ENCODE peak calls at places on chromosomes 12 and 14, in ten cellular contexts. B is breast epithelium, U is lower leg skin, Q is esophagus squamous epithelium, C is HepG2, X is A549, G is upper lobe of left lung, V is body of pancreas, M is tibial nerve, A is Peyer's patch. Y is an unnamed sample.

GRCh38 chr12:73833746-73834145 is 703.9 kb upstream of the ATXN7L3B start:
- DNase-seq in X (no peak), A (no peak), C (no peak), Q (no peak), U (no peak), M (no peak), V (no peak), G (no peak), B (no peak), Y (no peak)

GRCh38 chr14:103385994-103386491 is 828 bp downstream of the MARK3 start:
- DNase-seq in B (no peak), M (peak; percentile 30), A (peak; percentile 64), G (no peak), V (peak; percentile 45), U (no peak), C (no peak), X (no peak), Q (no peak), Y (peak; percentile 70)

GRCh38 chr14:77582511-77582910 is 33.9 kb downstream of the SPTLC2 start:
- DNase-seq in C (no peak), Q (no peak), G (no peak), V (no peak), A (no peak), M (no peak), U (no peak), B (no peak), X (no peak), Y (no peak)

GRCh38 chr14:71693373-71693772 is 238.9 kb upstream of the RGS6 start:
- DNase-seq in A (no peak), Q (no peak), C (no peak), V (no peak), M (no peak), G (no peak), B (no peak), X (no peak), U (no peak), Y (no peak)

GRCh38 chr12:96422192-96422591 is 22.0 kb upstream of the CDK17 start:
- DNase-seq in G (no peak), M (no peak), X (no peak), B (no peak), V (no peak), C (no peak), A (no peak), Q (no peak), U (no peak), Y (no peak)

GRCh38 chr12:85625467-85625866 is 210.7 kb downstream of the RASSF9 start:
- DNase-seq in B (no peak), Q (no peak), G (no peak), A (no peak), M (no peak), C (no peak), V (no peak), U (no peak), X (no peak), Y (no peak)

GRCh38 chr12:103085541-103085940 is 128.1 kb downstream of the ASCL1 start:
- DNase-seq in A (no peak), X (no peak), V (no peak), U (no peak), C (no peak), B (no peak), M (no peak), Q (no peak), G (no peak), Y (no peak)

GRCh38 chr12:49810159-49810459 is 18.1 kb downstream of the NCKAP5L start:
- DNase-seq in B (no peak), X (no peak), Q (no peak), C (no peak), U (no peak), A (no peak), M (no peak), V (no peak), G (no peak), Y (no peak)

GRCh38 chr12:110741795-110742717 is 635 bp downstream of the PPP1CC start:
- DNase-seq in V (peak; percentile 33), C (no peak), X (peak; percentile 29), Q (no peak), M (peak; percentile 22), A (peak; percentile 66), G (peak; percentile 31), U (peak; percentile 20), B (no peak), Y (peak; percentile 81)

GRCh38 chr14:77601846-77602609 is 14.4 kb downstream of the SPTLC2 start:
- DNase-seq in A (no peak), C (no peak), U (no peak), M (no peak), X (no peak), B (no peak), G (no peak), V (no peak), Q (no peak), Y (no peak)

GRCh38 chr14:42047421-42048045 is 440.9 kb downstream of the LRFN5 start:
- DNase-seq in G (no peak), C (no peak), U (no peak), V (no peak), B (no peak), A (no peak), Q (no peak), M (no peak), X (no peak), Y (no peak)

DNA sequence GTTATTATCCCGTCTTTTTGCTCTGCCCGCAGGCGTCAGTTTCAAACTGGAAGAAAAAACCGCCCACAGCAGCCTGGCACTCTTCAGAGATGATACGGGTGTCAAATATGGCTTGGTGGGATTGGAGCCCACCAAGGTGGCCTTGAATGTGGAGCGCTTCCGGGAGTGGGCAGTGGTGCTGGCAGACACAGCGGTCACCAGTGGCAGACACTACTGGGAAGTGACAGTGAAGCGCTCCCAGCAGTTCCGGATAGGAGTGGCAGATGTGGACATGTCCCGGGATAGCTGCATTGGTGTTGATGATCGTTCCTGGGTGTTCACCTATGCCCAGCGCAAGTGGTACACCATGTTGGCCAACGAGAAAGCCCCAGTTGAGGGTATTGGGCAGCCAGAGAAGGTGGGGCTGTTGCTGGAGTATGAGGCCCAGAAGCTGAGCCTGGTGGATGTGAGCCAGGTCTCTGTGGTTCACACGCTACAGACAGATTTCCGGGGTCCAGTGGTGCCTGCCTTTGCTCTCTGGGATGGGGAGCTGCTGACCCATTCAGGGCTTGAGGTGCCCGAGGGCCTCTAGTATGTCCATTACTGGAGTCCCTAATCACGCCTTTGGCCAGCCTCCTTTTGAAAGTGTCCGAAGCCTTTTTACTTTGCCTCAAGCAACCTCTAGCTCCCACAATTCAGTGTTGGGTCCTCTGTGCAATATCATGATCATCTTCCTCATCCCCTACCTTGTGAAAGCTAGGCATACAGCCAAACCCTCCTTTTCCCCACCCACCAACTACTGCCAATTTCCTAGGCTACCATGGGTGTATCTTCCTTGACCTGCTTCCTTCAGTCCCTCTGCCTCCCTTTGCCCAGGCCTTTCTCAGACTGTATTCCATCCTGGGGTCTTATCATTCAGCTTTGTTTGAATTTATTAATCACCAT is 891 bp downstream of the SPRYD4 start:
- DNase-seq in A (peak; percentile 53), M (no peak), Q (no peak), B (peak; percentile 51), C (no peak), U (peak; percentile 32), V (peak; percentile 53), G (peak; percentile 26), X (no peak), Y (peak; percentile 67)
- TF ChIP-seq POLR2A in A (no peak), M (no peak), Q (no peak), B (no peak), C (no peak), U (no peak), V (no peak), G (no peak), X (no peak), Y (no peak)

DNA sequence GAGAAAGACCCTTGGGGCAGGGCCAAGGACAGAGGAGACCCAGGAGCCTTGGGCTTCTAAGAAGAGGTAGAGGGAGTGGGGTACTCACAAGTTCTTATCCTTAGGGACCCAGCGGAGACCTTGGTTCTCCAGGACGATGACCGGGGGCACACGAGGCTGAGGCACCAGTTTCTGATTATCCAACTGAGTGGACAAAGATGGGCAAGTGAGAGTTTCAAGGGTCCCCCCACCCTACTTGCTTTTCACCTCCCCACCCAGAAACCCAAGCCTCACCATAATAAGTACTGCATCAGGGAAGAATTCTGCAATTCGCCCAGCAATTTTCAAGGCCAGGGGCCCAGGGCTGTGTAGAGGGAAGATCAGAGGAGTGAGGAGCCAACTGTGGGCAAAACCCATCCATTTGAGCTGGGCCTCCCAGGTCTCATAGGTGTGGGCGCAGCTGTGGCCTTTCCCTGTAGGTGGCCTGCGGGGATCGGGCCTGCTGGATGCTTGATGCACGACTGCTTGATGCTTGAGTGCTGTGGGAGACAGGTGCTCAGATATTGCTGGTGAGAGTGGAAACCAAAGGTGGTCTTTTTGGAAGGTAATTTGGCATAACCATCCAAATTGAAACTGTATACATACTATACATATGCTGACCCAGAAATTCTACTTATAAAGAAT is 2.0 kb downstream of the EMC9 start:
- DNase-seq in M (no peak), A (no peak), B (no peak), V (no peak), X (peak; percentile 38), G (no peak), Q (no peak), U (no peak), C (peak; percentile 72), Y (no peak)
- H3K4me3 ChIP-seq in M (no peak overlapping the region), A (no peak overlapping the region), B (no peak overlapping the region), V (no peak overlapping the region), X (peak overlapping the region; percentile 59), G (peak overlapping the region; percentile 90), Q (no peak overlapping the region), U (no peak overlapping the region), C (peak overlapping the region; percentile 99), Y (peak overlapping the region; percentile 76)

GRCh38 chr14:99119554-99119953 is 152.4 kb downstream of the BCL11B start:
- DNase-seq in V (no peak), B (no peak), M (no peak), U (no peak), A (no peak), X (no peak), Q (no peak), C (no peak), G (no peak), Y (no peak)
- TF ChIP-seq POLR2A in V (no peak), B (no peak), M (no peak), U (no peak), A (no peak), X (no peak), Q (no peak), C (no peak), G (no peak), Y (no peak)

GRCh38 chr12:81759215-81759991 is at the start of gene PPFIA2:
- DNase-seq in M (no peak), C (no peak), X (peak; percentile 6), V (peak; percentile 17), A (peak; percentile 45), Q (no peak), G (peak; percentile 22), U (no peak), B (peak; percentile 19), Y (peak; percentile 63)

GRCh38 chr12:81758421-81759214 is 532 bp downstream of the PPFIA2 start:
- DNase-seq in X (peak; percentile 5), U (no peak), B (no peak), G (no peak), Q (no peak), M (no peak), V (peak; percentile 10), A (no peak), C (no peak), Y (no peak)

DNA sequence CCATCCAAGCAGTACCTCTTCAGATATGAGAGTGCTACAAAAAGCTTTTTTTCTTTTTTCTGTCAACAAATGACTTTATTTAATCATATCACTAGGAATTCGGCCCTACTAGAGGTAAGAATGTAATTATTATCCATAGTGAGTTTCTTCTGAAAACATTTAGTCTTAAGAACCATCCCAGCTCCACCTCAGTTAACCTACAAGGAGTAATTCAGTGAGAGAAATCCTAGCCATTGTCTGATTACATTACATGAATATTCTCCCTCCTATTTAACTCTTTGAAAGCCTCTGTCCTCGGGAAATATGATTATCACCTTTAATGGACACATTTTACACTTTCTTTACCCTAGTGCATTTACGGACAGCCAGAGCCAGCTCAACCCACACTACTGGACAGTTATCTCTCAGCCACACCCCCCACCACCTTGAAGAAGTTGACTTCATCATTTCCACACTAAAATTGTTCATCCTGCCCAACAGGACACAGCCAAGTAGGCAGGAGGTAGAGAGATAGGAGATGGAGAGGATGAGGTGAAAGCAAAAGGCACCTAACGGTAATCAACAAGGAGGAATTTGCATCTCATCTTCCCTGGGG is 1.3 kb downstream of the PPFIA2 start:
- DNase-seq in U (no peak), Q (no peak), C (no peak), G (no peak), M (no peak), B (no peak), X (no peak), V (no peak), A (no peak), Y (no peak)
- H3K4me3 ChIP-seq in U (no peak overlapping the region), Q (no peak overlapping the region), C (no peak overlapping the region), G (peak overlapping the region; percentile 50), M (peak overlapping the region; percentile 41), B (peak overlapping the region; percentile 50), X (peak overlapping the region; percentile 48), V (no peak overlapping the region), A (no peak overlapping the region), Y (peak overlapping the region; percentile 51)

Y was measured in suprapubic skin.